ENCODE peak calls at places on chromosome 9, in five cellular contexts. D, T, H, Z and Y are unnamed samples.

GRCh38 chr9:92666236-92666635 is 3.7 kb downstream of the IPPK start:
- DNase-seq in T (no peak), H (no peak), D (no peak), Z (no peak), Y (no peak)

GRCh38 chr9:26537211-26537610 is 355.4 kb downstream of the CAAP1 start:
- DNase-seq in T (no peak), H (no peak), Z (no peak), D (no peak), Y (no peak)

GRCh38 chr9:33025572-33026347 is 687 bp downstream of the DNAJA1 start:
- DNase-seq in T (no peak), Z (no peak), H (peak; percentile 73), D (peak; percentile 27), Y (peak; percentile 66)

GRCh38 chr9:18542837-18543405 is 69.0 kb downstream of the ADAMTSL1 start:
- DNase-seq in T (no peak), Z (no peak), D (no peak), H (no peak), Y (no peak)

GRCh38 chr9:90801507-90802289 is at the start of gene SYK:
- DNase-seq in D (no peak), H (no peak), Z (no peak), T (no peak), Y (peak; percentile 54)

GRCh38 chr9:121288874-121289553 is 21.1 kb downstream of the GSN start:
- DNase-seq in H (peak; percentile 83), D (peak; percentile 47), Z (no peak), T (no peak), Y (no peak)

GRCh38 chr9:35814106-35814840 is 569 bp downstream of the HINT2 start:
- DNase-seq in T (no peak), H (peak; percentile 84), D (peak; percentile 72), Z (no peak), Y (no peak)

GRCh38 chr9:127316586-127317383 is 52.2 kb downstream of the GARNL3 start:
- DNase-seq in Z (no peak), H (no peak), T (no peak), D (no peak), Y (no peak)

GRCh38 chr9:16039988-16040761 is 487.3 kb downstream of the CCDC171 start:
- DNase-seq in D (peak; percentile 36), Z (no peak), H (peak; percentile 9), T (no peak), Y (no peak)

GRCh38 chr9:109346904-109347303 is 26.0 kb upstream of the EPB41L4B start:
- DNase-seq in Z (no peak), D (no peak), T (no peak), H (no peak), Y (no peak)

GRCh38 chr9:133950206-133950915 is 41.8 kb downstream of the VAV2 start:
- DNase-seq in H (no peak), Z (no peak), T (no peak), D (no peak), Y (peak; percentile 13)

GRCh38 chr9:38339087-38339486 is 53.4 kb upstream of the ALDH1B1 start:
- DNase-seq in D (no peak), Z (no peak), T (peak; percentile 31), H (no peak), Y (no peak)
- TF ChIP-seq KDM1A in D (no peak), Z (peak; percentile 86), T (no peak), H (no peak), Y (peak; percentile 32)

DNA sequence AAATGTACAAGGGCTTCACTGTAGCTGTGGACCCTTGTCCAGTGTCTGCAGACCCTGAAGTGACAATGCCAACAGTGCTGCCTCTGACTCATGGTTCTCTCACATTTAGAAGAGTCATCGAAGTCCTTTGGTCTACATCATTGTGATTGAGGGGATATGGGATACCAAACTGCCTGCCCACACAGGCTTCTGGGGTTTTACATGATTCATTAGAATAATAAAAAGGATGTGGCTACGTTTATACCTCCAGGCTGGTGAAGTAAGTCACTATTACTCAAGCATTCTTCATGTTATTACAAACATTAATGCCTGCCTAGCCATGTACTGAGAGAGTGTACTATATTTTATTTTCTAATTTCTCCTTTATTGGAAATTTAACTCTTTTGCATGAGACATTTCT is 365.7 kb downstream of the SPATA31D1 start:
- DNase-seq in T (no peak), D (no peak), Z (no peak), H (no peak), Y (no peak)
- TF ChIP-seq KDM1A in T (no peak), D (no peak), Z (no peak), H (no peak), Y (no peak)

GRCh38 chr9:110452227-110452801 is 114.7 kb upstream of the TXNDC8 start:
- DNase-seq in D (peak; percentile 11), H (no peak), T (no peak), Z (no peak), Y (no peak)
- TF ChIP-seq KDM1A in D (no peak), H (no peak), T (no peak), Z (no peak), Y (no peak)

GRCh38 chr9:102483666-102484065 is 511.5 kb upstream of the CYLC2 start:
- DNase-seq in Z (no peak), T (no peak), H (no peak), D (no peak), Y (no peak)

GRCh38 chr9:102479191-102479590 is 515.9 kb upstream of the CYLC2 start:
- DNase-seq in Z (no peak), D (no peak), H (no peak), T (no peak), Y (no peak)
- TF ChIP-seq KDM1A in Z (no peak), D (no peak), H (no peak), T (no peak), Y (no peak)

GRCh38 chr9:74953235-74953741 is 576 bp upstream of the C9orf40 start:
- DNase-seq in D (no peak), H (no peak), T (no peak), Z (no peak), Y (no peak)

GRCh38 chr9:74950456-74950855 is 2.3 kb downstream of the C9orf40 start:
- DNase-seq in Z (no peak), H (no peak), T (no peak), D (no peak), Y (no peak)

GRCh38 chr9:74951107-74951720 is 1.5 kb downstream of the C9orf40 start:
- DNase-seq in Z (no peak), T (no peak), H (no peak), D (no peak), Y (peak; percentile 18)

GRCh38 chr9:74952281-74953151 is at the start of gene C9orf40:
- DNase-seq in H (peak; percentile 70), T (peak; percentile 38), Z (peak; percentile 60), D (peak; percentile 91), Y (peak; percentile 81)

DNA sequence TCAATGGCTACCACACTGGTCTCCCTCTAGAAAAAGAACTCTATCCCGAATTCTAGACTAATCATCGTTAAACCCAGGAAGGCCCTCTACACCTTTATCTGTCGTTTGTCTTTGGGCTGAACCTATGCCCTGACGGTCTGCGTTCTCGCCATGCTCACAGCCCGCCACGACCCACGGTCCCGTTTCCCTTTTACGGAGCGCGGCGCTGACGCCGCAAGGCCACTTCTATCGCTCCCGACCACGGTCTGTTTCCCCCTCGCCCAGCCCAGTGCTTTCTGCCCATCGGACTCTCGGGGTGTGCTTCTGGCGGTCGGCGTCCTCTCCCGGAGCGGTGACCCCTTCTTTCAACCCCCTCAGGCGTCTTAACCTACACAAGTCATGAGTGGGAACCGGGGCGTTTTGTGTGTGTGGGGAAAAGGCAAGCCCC is 974 bp downstream of the C9orf40 start:
- DNase-seq in H (peak; percentile 15), D (peak; percentile 43), Z (no peak), T (no peak), Y (no peak)
- TF ChIP-seq KDM1A in H (no peak), D (no peak), Z (no peak), T (no peak), Y (no peak)